ENCODE peak calls at places on chromosomes 4 and X, in nine cellular contexts. I, H, E, Y, P, M, L, R and U are unnamed samples. For H3K4me1, the result is how much of the 10 kb centered on the place peaks cover.

GRCh38 chrX:19725545-19726102 is 161.8 kb downstream of the SH3KBP1 start:
- DNase-seq in L (no peak), E (no peak), H (no peak), R (no peak), M (peak), Y (no peak), I (no peak), P (peak), U (no peak)

GRCh38 chrX:102155806-102156179 is at the start of gene BEX5:
- DNase-seq in H (peak), E (peak), Y (peak), M (no peak), R (peak), I (peak), L (peak), P (no peak), U (peak)

GRCh38 chr4:100574607-100575006 is 56.8 kb upstream of the EMCN start:
- DNase-seq in R (no peak), Y (no peak), M (no peak), L (no peak), I (no peak), E (no peak), P (no peak), H (no peak), U (no peak)

GRCh38 chr4:107153228-107153627 is 117.1 kb upstream of the DKK2 start:
- DNase-seq in M (no peak), P (peak), R (no peak), L (no peak), I (no peak), H (no peak), E (peak), Y (peak), U (no peak)

GRCh38 chr4:125464146-125464545 is 149.4 kb downstream of the FAT4 start:
- DNase-seq in I (no peak), R (no peak), H (no peak), L (no peak), Y (no peak), M (no peak), E (no peak), P (no peak), U (no peak)

GRCh38 chr4:118968006-118968405 is 79.4 kb downstream of the SYNPO2 start:
- DNase-seq in L (peak), I (no peak), P (peak), R (peak), Y (peak), H (no peak), E (no peak), M (peak), U (no peak)

GRCh38 chr4:138555584-138555983 is 313.4 kb upstream of the SLC7A11 start:
- DNase-seq in R (no peak), E (peak), I (no peak), Y (peak), L (no peak), M (no peak), H (no peak), P (peak), U (no peak)

GRCh38 chrX:117483950-117484349 is 632.7 kb downstream of the KLHL13 start:
- DNase-seq in E (no peak), M (no peak), H (no peak), R (no peak), I (no peak), L (no peak), P (no peak), Y (no peak), U (no peak)

GRCh38 chr4:1014395-1015167 is 3.2 kb downstream of the FGFRL1 start:
- DNase-seq in E (no peak), M (no peak), H (no peak), R (no peak), Y (no peak), P (no peak), L (no peak), I (no peak), U (no peak)

GRCh38 chr4:138851626-138852443 is 163.7 kb upstream of the NOCT start:
- DNase-seq in M (peak), E (no peak), P (no peak), H (no peak), L (no peak), I (no peak), R (no peak), Y (peak), U (no peak)

GRCh38 chr4:22695011-22695410 is 2.3 kb downstream of the GBA3 start:
- DNase-seq in I (no peak), Y (no peak), P (no peak), M (no peak), E (no peak), L (no peak), R (no peak), H (no peak), U (no peak)

GRCh38 chrX:17590892-17591740 is 146.2 kb upstream of the SCML1 start:
- DNase-seq in L (peak), M (peak), E (peak), R (peak), H (no peak), Y (peak), P (peak), I (no peak), U (no peak)

GRCh38 chr4:1409079-1409805 is 3.0 kb upstream of the NKX1-1 start:
- DNase-seq in I (peak), P (no peak), R (peak), M (no peak), L (peak), Y (no peak), H (no peak), E (no peak), U (no peak)

GRCh38 chr4:166318810-166319525 is 445.9 kb downstream of the TLL1 start:
- DNase-seq in P (peak), H (no peak), I (no peak), R (no peak), E (no peak), Y (no peak), L (no peak), M (peak), U (no peak)

GRCh38 chr4:169070071-169070894 is 60.2 kb upstream of the CBR4 start:
- DNase-seq in Y (peak), H (no peak), P (peak), I (no peak), E (peak), R (peak), L (peak), M (peak), U (no peak)

GRCh38 chrX:150361777-150362351 is 1.3 kb upstream of the MAMLD1 start:
- DNase-seq in I (peak), E (no peak), Y (peak), L (no peak), M (peak), H (no peak), R (peak), P (peak), U (no peak)

GRCh38 chrX:96705905-96706304 is 21.3 kb downstream of the DIAPH2 start:
- DNase-seq in R (no peak), H (no peak), P (no peak), M (no peak), Y (no peak), I (no peak), L (no peak), E (no peak), U (no peak)

GRCh38 chr4:48269861-48270515 is 350 bp upstream of the TEC start:
- DNase-seq in Y (peak), M (peak), I (peak), H (peak), R (peak), E (peak), P (peak), L (peak), U (peak)

GRCh38 chr4:152220201-152220666 is 315.7 kb downstream of the FBXW7 start:
- DNase-seq in R (no peak), H (no peak), Y (no peak), I (no peak), M (peak), L (no peak), P (no peak), E (no peak), U (no peak)

GRCh38 chr4:55824865-55825264 is 5.3 kb downstream of the EXOC1L start:
- DNase-seq in E (no peak), M (no peak), R (no peak), I (no peak), Y (no peak), L (no peak), H (no peak), P (no peak), U (no peak)

GRCh38 chr4:168773388-168774195 is 236.5 kb downstream of the CBR4 start:
- DNase-seq in L (no peak), H (no peak), R (no peak), E (peak), M (no peak), I (no peak), Y (no peak), P (no peak), U (no peak)

GRCh38 chrX:18674417-18674787 is 2.5 kb upstream of the RS1 start:
- DNase-seq in M (no peak), R (no peak), L (peak), H (peak), I (peak), Y (peak), E (no peak), P (no peak), U (no peak)

GRCh38 chr4:142406051-142406549 is 440.0 kb downstream of the INPP4B start:
- DNase-seq in Y (peak), P (peak), I (no peak), R (no peak), M (peak), L (no peak), E (no peak), H (no peak), U (no peak)

GRCh38 chrX:3017492-3017891 is 11.1 kb downstream of the ARSH start:
- DNase-seq in P (no peak), R (no peak), M (no peak), H (no peak), Y (no peak), I (no peak), L (no peak), E (no peak), U (no peak)

GRCh38 chr4:57059890-57060716 is 50.1 kb downstream of the IGFBP7 start:
- DNase-seq in L (no peak), R (no peak), M (no peak), H (no peak), I (no peak), Y (no peak), P (no peak), E (no peak), U (no peak)

GRCh38 chr4:6768539-6768905 is 14.0 kb upstream of the KIAA0232 start:
- DNase-seq in I (no peak), H (no peak), E (no peak), P (peak), M (no peak), R (no peak), L (no peak), Y (no peak), U (no peak)

GRCh38 chrX:34130980-34131744 is 952 bp downstream of the FAM47A start:
- DNase-seq in P (no peak), I (no peak), L (no peak), H (no peak), Y (no peak), E (no peak), M (no peak), R (peak), U (no peak)

GRCh38 chr4:39043058-39043696 is 11.0 kb upstream of the TMEM156 start:
- DNase-seq in Y (peak), P (peak), E (no peak), I (no peak), H (no peak), M (peak), L (no peak), R (no peak), U (no peak)

GRCh38 chr4:128388352-128388630 is 100.7 kb upstream of the PGRMC2 start:
- DNase-seq in P (no peak), H (no peak), Y (no peak), L (no peak), I (no peak), E (no peak), R (no peak), M (peak), U (no peak)
- H3K4me1 ChIP-seq in P (under half), H (under half), Y (under half), L (half or more), I (under half), E (under half), R (under half), M (under half), U (under half)

GRCh38 chr4:77146426-77147399 is 10.3 kb upstream of the CCNG2 start:
- DNase-seq in I (no peak), E (no peak), P (no peak), M (peak), H (no peak), Y (peak), L (no peak), R (no peak), U (no peak)

GRCh38 chr4:77147400-77147782 is 9.6 kb upstream of the CCNG2 start:
- DNase-seq in H (no peak), Y (no peak), M (no peak), L (no peak), R (no peak), P (no peak), I (no peak), E (no peak), U (no peak)

GRCh38 chr4:77148081-77148480 is 8.9 kb upstream of the CCNG2 start:
- DNase-seq in H (no peak), E (no peak), M (no peak), Y (no peak), I (no peak), P (peak), L (no peak), R (no peak), U (no peak)

GRCh38 chr4:77142642-77143020 is 14.4 kb upstream of the CCNG2 start:
- DNase-seq in H (no peak), P (no peak), I (no peak), Y (no peak), L (no peak), R (no peak), E (no peak), M (no peak), U (no peak)

DNA sequence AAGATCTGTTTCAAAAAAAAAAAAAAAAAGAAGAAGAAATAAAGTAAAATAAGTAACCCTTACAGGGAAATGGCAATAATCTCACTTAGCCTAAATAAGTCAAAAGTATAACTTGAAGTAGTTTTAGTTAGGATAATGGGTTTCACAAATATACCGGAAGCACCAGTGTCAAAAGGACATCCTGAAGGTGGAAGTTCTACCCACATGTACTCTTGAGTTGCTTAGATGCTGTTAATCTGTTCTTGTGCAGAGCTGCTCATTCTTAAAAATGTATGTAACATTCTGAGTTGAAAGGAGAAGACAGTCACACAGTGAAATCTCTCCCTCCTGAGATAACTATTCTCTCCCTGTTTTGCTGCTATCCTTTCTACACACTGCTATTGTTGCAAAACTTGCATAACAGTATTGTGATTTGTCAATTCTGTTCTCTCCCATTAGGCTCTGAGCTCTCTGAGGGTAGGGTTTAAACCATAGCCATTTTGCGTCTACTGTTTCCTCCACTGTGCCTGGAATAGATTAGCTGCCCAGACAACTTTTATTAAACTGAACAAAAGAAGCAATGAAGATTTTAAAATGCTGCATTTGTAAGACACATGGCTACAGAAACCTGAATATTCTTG is 11.1 kb upstream of the CCNG2 start:
- DNase-seq in I (no peak), M (peak), Y (no peak), P (peak), H (no peak), R (no peak), L (no peak), E (no peak), U (no peak)
- H3K27ac ChIP-seq in I (no peak), M (no peak), Y (peak), P (peak), H (peak), R (no peak), L (no peak), E (no peak), U (no peak)

GRCh38 chrX:69285881-69286545 is 120.8 kb upstream of the PJA1 start:
- DNase-seq in E (peak), P (peak), H (peak), M (peak), R (peak), L (peak), Y (peak), I (peak), U (peak)
- H3K4me3 ChIP-seq in E (peak), P (peak), H (no peak), M (no peak), R (peak), L (peak), Y (no peak), I (peak), U (no peak)

DNA sequence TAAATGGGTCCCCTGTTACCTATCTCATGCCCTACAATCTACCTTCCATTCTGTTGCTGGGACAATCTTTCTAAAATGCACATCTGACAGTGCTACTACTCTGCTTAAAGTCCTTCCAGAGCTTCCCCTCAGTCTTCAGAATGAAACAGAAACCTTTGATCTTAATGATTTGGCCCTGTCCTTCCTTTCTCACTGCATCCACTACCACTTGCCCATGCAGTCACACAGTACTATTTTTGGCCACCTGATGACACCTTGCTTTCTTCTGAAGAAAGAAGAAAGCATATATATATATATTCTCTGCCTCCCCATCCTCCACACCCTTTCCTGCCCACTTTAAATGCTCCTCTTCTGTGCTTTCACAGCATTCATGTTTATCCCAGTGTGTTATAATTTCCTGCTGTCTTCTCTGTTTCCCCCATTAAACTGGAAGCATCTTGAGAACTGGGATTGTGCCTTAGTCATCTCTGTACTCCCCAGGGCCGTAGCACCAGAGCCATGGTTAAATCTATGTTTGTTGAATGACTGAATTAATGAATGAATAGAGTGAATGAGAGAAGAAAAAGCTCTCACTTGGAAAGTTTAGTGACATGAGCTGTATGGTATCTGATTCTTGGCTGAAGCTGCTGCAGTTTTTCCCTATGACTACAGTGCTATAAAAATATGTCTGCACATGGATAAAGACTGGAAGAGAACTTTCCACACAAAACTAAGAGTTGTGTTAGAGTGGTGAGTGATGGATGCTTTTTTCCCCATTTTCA is 56.2 kb downstream of the RTL9 start:
- DNase-seq in E (no peak), P (no peak), Y (no peak), H (no peak), I (no peak), R (no peak), M (peak), L (no peak), U (no peak)
- H3K4me1 ChIP-seq in E (under half), P (under half), Y (under half), H (under half), I (under half), R (under half), M (under half), L (under half), U (under half)

DNA sequence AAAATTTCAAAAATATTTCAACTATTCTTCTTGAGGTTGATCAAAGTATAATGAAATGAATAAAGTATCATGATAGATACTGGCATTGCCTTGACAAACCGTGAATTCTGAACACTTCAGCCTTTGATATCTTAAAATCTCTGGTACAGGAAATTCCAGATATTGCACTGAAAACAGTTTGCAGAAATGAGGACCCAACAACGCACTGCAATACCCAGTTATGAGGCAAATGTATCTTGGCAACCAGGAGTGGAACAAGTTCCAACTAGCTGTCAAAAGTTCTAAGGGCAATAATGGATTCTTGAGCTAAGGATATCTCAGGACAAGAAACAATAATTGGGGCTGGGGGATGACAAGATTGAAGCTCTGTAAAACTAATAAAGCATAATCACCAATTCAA is 38.2 kb downstream of the EIF4E start:
- DNase-seq in Y (no peak), I (no peak), L (no peak), P (peak), E (no peak), R (no peak), M (peak), H (no peak), U (no peak)
- H3K27ac ChIP-seq in Y (no peak), I (no peak), L (no peak), P (no peak), E (no peak), R (no peak), M (peak), H (no peak), U (no peak)

DNA sequence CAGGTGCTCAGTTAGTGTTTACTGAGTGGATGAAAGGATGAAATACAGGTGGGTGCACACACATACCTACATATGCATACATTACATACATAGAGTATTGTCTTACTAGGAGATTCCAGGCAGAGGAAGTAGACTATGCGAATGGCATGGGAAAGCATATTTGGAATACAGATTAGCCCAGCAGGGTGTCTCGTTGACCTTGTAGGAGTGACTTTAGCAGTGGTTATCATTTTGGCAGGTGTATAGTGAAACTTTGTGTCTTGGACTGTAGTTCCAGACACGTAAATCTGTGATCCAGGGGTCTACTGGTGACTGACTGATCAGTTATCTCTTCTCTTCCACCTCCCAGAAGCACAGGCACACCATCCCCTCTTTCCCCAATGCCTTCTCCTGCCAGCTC is 86.3 kb downstream of the KLHL8 start:
- DNase-seq in E (no peak), M (no peak), I (no peak), Y (no peak), P (no peak), L (no peak), R (no peak), H (no peak), U (no peak)
- H3K4me3 ChIP-seq in E (no peak), M (no peak), I (no peak), Y (no peak), P (no peak), L (no peak), R (no peak), H (no peak), U (no peak)

GRCh38 chr4:2413821-2414610 is 4.4 kb downstream of the ZFYVE28 start:
- DNase-seq in L (peak), R (peak), M (no peak), P (peak), H (peak), I (no peak), E (peak), Y (no peak), U (no peak)
- H3K4me1 ChIP-seq in L (half or more), R (under half), M (under half), P (under half), H (half or more), I (half or more), E (under half), Y (under half), U (half or more)

GRCh38 chr4:126969781-126970180 is 663.0 kb upstream of the INTU start:
- DNase-seq in I (no peak), L (no peak), M (no peak), E (no peak), P (peak), Y (peak), H (no peak), R (no peak), U (no peak)
- H3K27ac ChIP-seq in I (no peak), L (no peak), M (no peak), E (no peak), P (no peak), Y (peak), H (no peak), R (no peak), U (no peak)

DNA sequence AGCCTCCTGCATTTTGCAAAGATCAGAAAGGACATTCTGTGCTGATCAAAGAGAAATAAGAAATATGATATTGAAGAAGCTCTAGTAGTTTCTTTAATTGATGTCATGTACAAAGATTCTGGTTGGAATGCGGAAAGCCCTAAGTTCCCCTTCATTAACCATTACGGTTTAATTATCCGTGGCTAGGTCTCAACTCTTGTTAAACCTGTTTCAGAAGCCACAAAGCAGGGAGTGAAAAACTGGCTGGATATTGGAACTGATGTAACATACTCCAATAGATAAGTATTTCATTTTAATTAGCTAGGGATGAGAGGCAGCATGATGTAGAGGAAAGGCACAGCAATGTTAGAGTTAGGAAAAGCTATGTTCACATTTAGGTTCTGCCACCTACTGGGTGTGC is 55.7 kb downstream of the SPANXN3 start:
- DNase-seq in P (no peak), L (no peak), I (no peak), M (no peak), R (no peak), H (no peak), Y (no peak), E (no peak), U (no peak)
- H3K4me3 ChIP-seq in P (no peak), L (no peak), I (no peak), M (no peak), R (no peak), H (no peak), Y (no peak), E (no peak), U (no peak)

GRCh38 chr4:73870778-73871177 is 1.6 kb downstream of the CXCL1 start:
- DNase-seq in M (no peak), L (no peak), R (no peak), I (no peak), E (no peak), Y (no peak), P (peak), H (no peak), U (no peak)
- H3K4me1 ChIP-seq in M (under half), L (under half), R (under half), I (under half), E (under half), Y (under half), P (under half), H (under half), U (under half)